ENCODE peak calls at places on chromosomes 4 and X, in five cellular contexts. M is suprapubic skin, L is A549, F is tibial nerve, H is upper lobe of left lung. S is an unnamed sample.
A peak's percentile ranks its signal among the peaks of the same experiment; 100 is the strongest.

GRCh38 chrX:48520455-48520854 is 1.2 kb upstream of the EBP start:
- DNase-seq in F (no peak), L (no peak), M (no peak), H (no peak), S (no peak)

GRCh38 chr4:40749717-40750460 is at the start of gene NSUN7:
- DNase-seq in F (no peak), H (peak; percentile 95), M (no peak), L (peak; percentile 20), S (peak; percentile 75)

GRCh38 chr4:85474818-85475630 is at the start of gene ARHGAP24:
- DNase-seq in L (peak; percentile 64), F (peak; percentile 87), M (peak; percentile 92), H (peak; percentile 88), S (peak; percentile 91)

GRCh38 chr4:86640469-86640868 is 46.4 kb downstream of the PTPN13 start:
- DNase-seq in M (no peak), H (no peak), L (no peak), F (no peak), S (no peak)

GRCh38 chrX:104482757-104483156 is 83.2 kb upstream of the IL1RAPL2 start:
- DNase-seq in F (no peak), M (no peak), H (no peak), L (no peak), S (no peak)

GRCh38 chrX:153537526-153538295 is 20.3 kb downstream of the ATP2B3 start:
- DNase-seq in F (no peak), M (no peak), L (no peak), H (peak; percentile 43), S (no peak)

GRCh38 chrX:16567681-16568080 is 82.3 kb upstream of the S100G start:
- DNase-seq in M (no peak), F (no peak), H (no peak), L (no peak), S (no peak)

GRCh38 chr4:150782311-150782710 is 200.4 kb downstream of the MAB21L2 start:
- DNase-seq in L (no peak), F (no peak), M (no peak), H (no peak), S (no peak)

DNA sequence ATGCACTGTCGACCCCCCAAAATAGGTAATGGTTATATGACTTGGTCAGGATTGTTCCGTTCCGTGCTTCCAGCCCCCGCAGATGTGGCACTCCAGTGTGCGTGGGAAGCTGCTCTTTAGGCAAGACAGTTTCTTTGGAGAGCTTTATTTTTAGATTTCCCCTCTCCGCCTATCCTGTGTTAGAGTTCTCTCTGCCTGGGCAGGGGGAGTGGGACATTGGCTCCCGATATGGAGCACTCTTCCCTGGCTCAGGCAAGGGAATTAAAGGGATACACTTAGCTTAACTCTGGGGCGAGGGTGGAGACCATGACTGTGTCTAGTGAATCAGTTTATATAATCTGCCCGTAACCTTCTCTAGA is 36.0 kb downstream of the DLG3 start:
- DNase-seq in M (no peak), L (no peak), H (no peak), F (no peak), S (no peak)
- H3K27ac ChIP-seq in M (no peak overlapping the region), L (peak overlapping the region; percentile 61), H (no peak overlapping the region), F (no peak overlapping the region), S (peak overlapping the region; percentile 77)

DNA sequence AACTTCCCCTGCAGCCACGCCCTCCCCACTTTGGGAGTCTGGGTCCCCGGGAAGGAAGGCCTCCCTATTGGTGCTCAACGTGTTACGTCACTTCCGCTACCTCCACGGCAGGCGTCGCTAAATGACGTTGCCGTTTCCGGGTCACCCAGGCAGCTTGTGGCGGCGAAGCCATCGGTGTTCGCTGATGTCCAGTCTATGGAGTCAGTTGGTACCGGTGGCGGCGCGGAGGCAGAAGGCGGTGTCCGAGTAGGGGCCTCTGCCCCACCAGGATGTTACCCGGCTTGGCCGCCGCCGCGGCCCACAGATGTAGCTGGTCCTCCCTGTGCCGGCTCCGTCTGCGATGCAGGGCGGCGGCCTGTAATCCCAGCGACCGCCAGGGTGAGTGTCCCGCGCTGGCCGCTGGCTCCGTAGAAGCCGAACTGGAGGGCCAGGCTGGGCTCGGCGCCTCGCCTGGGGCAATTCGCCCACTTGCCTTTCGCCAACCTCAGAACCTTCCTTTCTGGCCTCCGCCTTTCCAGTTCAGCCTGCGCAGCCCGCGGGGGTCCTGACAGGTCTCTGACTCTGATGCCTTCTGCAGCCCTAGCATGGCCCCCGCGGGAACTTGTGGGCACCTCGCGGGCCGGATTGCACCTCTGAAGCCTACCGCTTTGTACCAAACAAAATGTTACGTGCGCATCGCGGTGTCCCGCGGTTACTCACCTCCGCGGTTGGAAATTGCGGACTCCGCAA is at the start of gene SLC30A9:
- DNase-seq in L (peak; percentile 94), H (peak; percentile 94), F (peak; percentile 95), M (peak; percentile 97), S (peak; percentile 98)
- TF ChIP-seq POLR2A in L (peak; percentile 82), H (peak; percentile 91), F (peak; percentile 64), M (no peak), S (peak; percentile 86)

GRCh38 chrX:11588097-11588496 is 77.6 kb downstream of the ARHGAP6 start:
- DNase-seq in M (no peak), H (no peak), L (no peak), F (no peak), S (no peak)
- TF ChIP-seq EP300 in M (no peak), H (no peak), L (no peak), F (no peak), S (no peak)

DNA sequence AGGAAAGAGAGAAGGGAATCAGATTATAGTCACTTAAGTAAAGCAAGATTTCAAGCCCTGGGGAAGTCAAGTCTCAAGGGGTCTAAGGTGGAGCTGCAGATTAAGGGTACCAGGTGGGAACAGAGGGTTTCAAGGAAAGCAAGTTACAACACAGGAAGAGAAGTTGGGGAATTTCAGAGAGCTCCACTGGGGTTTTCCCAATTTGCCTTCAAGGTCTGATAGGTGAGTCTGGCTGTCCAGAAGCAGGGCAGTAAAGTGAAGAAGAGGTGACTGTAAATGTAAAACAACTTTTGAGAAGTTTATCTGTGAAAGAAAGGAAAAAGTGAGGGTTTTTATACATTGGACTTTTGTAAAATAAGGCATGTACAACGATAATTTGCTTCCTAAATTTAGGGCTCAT is 37.1 kb upstream of the TRPC3 start:
- DNase-seq in L (no peak), F (no peak), H (no peak), M (no peak), S (no peak)
- H3K27ac ChIP-seq in L (no peak overlapping the region), F (no peak overlapping the region), H (no peak overlapping the region), M (no peak overlapping the region), S (no peak overlapping the region)

S was measured in sigmoid colon.